ENCODE peak calls at places on chromosomes 12 and 14, in six cellular contexts. I is NCI-H2107; F is AG04449; O is stimulated activated CD4-positive, alpha-beta T cell treated with anti-CD3 and anti-CD28 coated beads, Interleukin-1b, Interleukin-23, amount 100 ng/mL, for 24 hours; E is psoas muscle; K is A549. Y is an unnamed sample.

GRCh38 chr14:91142214-91142668 is 28.4 kb downstream of the DGLUCY start:
- DNase-seq in O (no peak), I (no peak), K (no peak), E (no peak), F (no peak), Y (no peak)

GRCh38 chr14:98259881-98260280 is 1012.1 kb downstream of the BCL11B start:
- DNase-seq in K (no peak), F (no peak), I (no peak), E (no peak), O (no peak), Y (no peak)

GRCh38 chr14:94483729-94484275 is 7.8 kb upstream of the SERPINA9 start:
- DNase-seq in O (no peak), F (no peak), K (no peak), E (no peak), I (no peak), Y (no peak)

GRCh38 chr12:112762753-112763152 is 28.8 kb upstream of the RPH3A start:
- DNase-seq in O (no peak), E (no peak), I (no peak), K (no peak), F (no peak), Y (no peak)

GRCh38 chr12:124862768-124863408 is 776 bp downstream of the SCARB1 start:
- DNase-seq in I (no peak), F (no peak), E (no peak), O (no peak), K (no peak), Y (no peak)

GRCh38 chr12:85468356-85469157 is 188.5 kb downstream of the ALX1 start:
- DNase-seq in K (peak; percentile 78), O (no peak), E (no peak), F (peak; percentile 28), I (peak; percentile 4), Y (no peak)

GRCh38 chr12:94731733-94732360 is 81.5 kb upstream of the TMCC3 start:
- DNase-seq in E (no peak), O (no peak), F (no peak), K (no peak), I (no peak), Y (no peak)

GRCh38 chr12:627863-628805 is 35.1 kb downstream of the NINJ2 start:
- DNase-seq in O (no peak), E (peak; percentile 59), F (no peak), I (no peak), K (no peak), Y (no peak)

GRCh38 chr12:93982847-93983315 is 165.5 kb upstream of the PLXNC1 start:
- DNase-seq in I (no peak), F (peak; percentile 53), O (no peak), E (no peak), K (peak; percentile 27), Y (no peak)

GRCh38 chr12:81518638-81519037 is 240.5 kb downstream of the PPFIA2 start:
- DNase-seq in K (no peak), E (no peak), F (no peak), I (no peak), O (no peak), Y (no peak)

GRCh38 chr12:95206916-95207315 is 10.4 kb downstream of the FGD6 start:
- DNase-seq in I (no peak), O (no peak), F (no peak), E (no peak), K (no peak), Y (no peak)

GRCh38 chr14:50311974-50312733 is at the start of the genes DMAC2L and L2HGDH:
- DNase-seq in E (peak; percentile 95), I (peak; percentile 99), O (peak; percentile 76), K (peak; percentile 95), F (peak; percentile 36), Y (peak; percentile 94)

GRCh38 chr12:10331642-10332239 is 24.1 kb downstream of the KLRD1 start:
- DNase-seq in K (peak; percentile 68), I (peak; percentile 17), O (no peak), F (peak; percentile 2), E (no peak), Y (no peak)

GRCh38 chr14:57085801-57086200 is 182.9 kb downstream of the EXOC5 start:
- DNase-seq in K (no peak), O (no peak), F (no peak), E (no peak), I (peak; percentile 47), Y (no peak)

GRCh38 chr14:94269156-94269555 is 23.9 kb downstream of the SERPINA10 start:
- DNase-seq in I (no peak), F (no peak), K (no peak), E (no peak), O (no peak), Y (no peak)

GRCh38 chr14:95290021-95290420 is 29.7 kb downstream of the CLMN start:
- DNase-seq in E (no peak), F (no peak), I (no peak), K (no peak), O (no peak), Y (peak; percentile 15)

GRCh38 chr14:92615451-92615850 is 101.9 kb downstream of the RIN3 start:
- DNase-seq in K (no peak), F (no peak), E (no peak), O (peak; percentile 25), I (no peak), Y (no peak)

GRCh38 chr12:3326156-3326849 is 164.7 kb upstream of the PRMT8 start:
- DNase-seq in I (no peak), O (no peak), F (no peak), K (no peak), E (no peak), Y (no peak)